ENCODE peak calls at places on chromosomes 5 and 9, in ten cellular contexts. L is endodermal cell; C is tibial artery; F is foreskin keratinocyte; R is colonic mucosa; D is RWPE1; H is HT-29; W is T-helper 22 cell; X is activated CD4-positive, alpha-beta T cell treated with anti-CD3 and anti-CD28 coated beads, Interleukin-2, amount 50 U/mL, for 4 hours; A is SHP77 treated with DMSO at 0.1 percent for 48 hours. J is an unnamed sample.

GRCh38 chr5:173941758-173942401 is 47.1 kb upstream of the C5orf47 start:
- DNase-seq in L (peak), C (no peak), F (no peak), R (no peak), D (no peak), H (no peak), W (no peak), X (no peak), A (no peak), J (no peak)

GRCh38 chr5:67240846-67241245 is 44.2 kb upstream of the CD180 start:
- DNase-seq in L (no peak), C (no peak), F (no peak), R (no peak), D (no peak), H (no peak), W (no peak), X (no peak), A (no peak), J (no peak)

GRCh38 chr5:142871880-142872200 is 101.7 kb downstream of the ARHGAP26 start:
- DNase-seq in L (no peak), C (no peak), F (no peak), R (no peak), D (no peak), H (no peak), W (no peak), X (no peak), A (no peak), J (no peak)

GRCh38 chr5:89904442-89904841 is 505.1 kb downstream of the CETN3 start:
- DNase-seq in L (no peak), C (no peak), F (no peak), R (no peak), D (no peak), H (no peak), W (no peak), X (no peak), A (no peak), J (no peak)

GRCh38 chr5:437281-437771 is 5.7 kb upstream of the EXOC3 start:
- DNase-seq in L (peak), C (peak), F (no peak), R (no peak), D (no peak), H (no peak), W (no peak), X (no peak), A (no peak), J (no peak)

GRCh38 chr5:180652771-180653170 is 3.4 kb upstream of the FLT4 start:
- DNase-seq in L (no peak), C (no peak), F (no peak), R (no peak), D (no peak), H (no peak), W (no peak), X (no peak), A (no peak), J (no peak)

GRCh38 chr9:32918628-32919027 is 82.8 kb downstream of the APTX start:
- DNase-seq in L (peak), C (no peak), F (no peak), R (no peak), D (no peak), H (no peak), W (no peak), X (no peak), A (no peak), J (no peak)

GRCh38 chr5:134005415-134006118 is 792 bp upstream of the VDAC1 start:
- DNase-seq in L (peak), C (peak), F (no peak), R (peak), D (no peak), H (peak), W (no peak), X (no peak), A (no peak), J (no peak)

GRCh38 chr5:82534891-82535395 is 256.8 kb upstream of the RPS23 start:
- DNase-seq in L (no peak), C (no peak), F (no peak), R (no peak), D (no peak), H (no peak), W (no peak), X (no peak), A (no peak), J (no peak)

GRCh38 chr9:131818089-131818488 is 78.2 kb upstream of the RAPGEF1 start:
- DNase-seq in L (no peak), C (no peak), F (no peak), R (no peak), D (no peak), H (no peak), W (no peak), X (no peak), A (no peak), J (no peak)

GRCh38 chr9:91458905-91459304 is 35.3 kb upstream of the NFIL3 start:
- DNase-seq in L (peak), C (no peak), F (no peak), R (no peak), D (no peak), H (no peak), W (no peak), X (no peak), A (no peak), J (no peak)

GRCh38 chr5:79202076-79202475 is 33.9 kb upstream of the JMY start:
- DNase-seq in L (no peak), C (no peak), F (peak), R (no peak), D (peak), H (no peak), W (no peak), X (no peak), A (no peak), J (no peak)

GRCh38 chr5:150142800-150143724 is 12.6 kb downstream of the PDGFRB start:
- DNase-seq in L (peak), C (peak), F (peak), R (peak), D (peak), H (peak), W (no peak), X (no peak), A (no peak), J (no peak)

GRCh38 chr9:124941689-124942561 is 1.0 kb upstream of the GOLGA1 start:
- DNase-seq in L (peak), C (peak), F (no peak), R (peak), D (no peak), H (peak), W (peak), X (peak), A (no peak), J (peak)

GRCh38 chr9:128139621-128140020 is 9.6 kb upstream of the LCN2 start:
- DNase-seq in L (no peak), C (no peak), F (no peak), R (no peak), D (no peak), H (no peak), W (no peak), X (no peak), A (no peak), J (no peak)

GRCh38 chr5:148483750-148484149 is 100.0 kb downstream of the FBXO38 start:
- DNase-seq in L (no peak), C (no peak), F (no peak), R (no peak), D (no peak), H (no peak), W (no peak), X (no peak), A (no peak), J (no peak)

GRCh38 chr9:120924698-120925534 is 1.7 kb downstream of the TRAF1 start:
- DNase-seq in L (peak), C (no peak), F (no peak), R (no peak), D (no peak), H (no peak), W (no peak), X (no peak), A (no peak), J (no peak)

GRCh38 chr9:3477236-3477834 is 48.5 kb downstream of the RFX3 start:
- DNase-seq in L (no peak), C (no peak), F (no peak), R (no peak), D (no peak), H (no peak), W (no peak), X (no peak), A (no peak), J (peak)

GRCh38 chr9:136947955-136948510 is 3.0 kb downstream of the C8G start:
- DNase-seq in L (peak), C (no peak), F (no peak), R (peak), D (peak), H (peak), W (no peak), X (no peak), A (no peak), J (peak)

GRCh38 chr5:176747670-176748072 is 62.7 kb upstream of the UNC5A start:
- DNase-seq in L (peak), C (no peak), F (no peak), R (peak), D (no peak), H (no peak), W (no peak), X (no peak), A (no peak), J (no peak)

GRCh38 chr5:172830275-172830799 is 3.7 kb upstream of the ERGIC1 start:
- DNase-seq in L (no peak), C (no peak), F (no peak), R (no peak), D (no peak), H (no peak), W (no peak), X (no peak), A (no peak), J (no peak)

GRCh38 chr9:129275626-129276247 is 97.7 kb upstream of the IER5L start:
- DNase-seq in L (peak), C (peak), F (peak), R (no peak), D (peak), H (no peak), W (no peak), X (no peak), A (no peak), J (no peak)

GRCh38 chr5:158845941-158846340 is 253.8 kb downstream of the EBF1 start:
- DNase-seq in L (no peak), C (no peak), F (no peak), R (no peak), D (no peak), H (no peak), W (no peak), X (no peak), A (no peak), J (no peak)

GRCh38 chr9:2570615-2571479 is 50.7 kb upstream of the VLDLR start:
- DNase-seq in L (no peak), C (peak), F (no peak), R (peak), D (no peak), H (peak), W (no peak), X (no peak), A (peak), J (peak)

GRCh38 chr9:5629312-5630037 is 568 bp downstream of the RIC1 start:
- DNase-seq in L (peak), C (peak), F (no peak), R (peak), D (peak), H (peak), W (peak), X (peak), A (no peak), J (peak)

GRCh38 chr5:164053123-164053522 is 547.7 kb downstream of the MAT2B start:
- DNase-seq in L (no peak), C (no peak), F (no peak), R (no peak), D (no peak), H (no peak), W (no peak), X (no peak), A (no peak), J (no peak)

GRCh38 chr9:74570879-74571512 is 73.9 kb downstream of the RORB start:
- DNase-seq in L (peak), C (no peak), F (no peak), R (peak), D (peak), H (peak), W (no peak), X (no peak), A (no peak), J (peak)

GRCh38 chr5:149422429-149423286 is 43.6 kb upstream of the IL17B start:
- DNase-seq in L (peak), C (no peak), F (no peak), R (peak), D (no peak), H (no peak), W (no peak), X (no peak), A (peak), J (no peak)

GRCh38 chr9:74172874-74173273 is 324.3 kb upstream of the RORB start:
- DNase-seq in L (no peak), C (no peak), F (no peak), R (no peak), D (no peak), H (no peak), W (no peak), X (no peak), A (no peak), J (peak)

GRCh38 chr5:139646912-139647391 is 1.2 kb upstream of the CXXC5 start:
- DNase-seq in L (peak), C (peak), F (no peak), R (no peak), D (no peak), H (no peak), W (no peak), X (no peak), A (no peak), J (no peak)

GRCh38 chr5:111469905-111470304 is 42.4 kb downstream of the STARD4 start:
- DNase-seq in L (no peak), C (no peak), F (no peak), R (no peak), D (no peak), H (no peak), W (no peak), X (no peak), A (no peak), J (peak)

GRCh38 chr9:130220351-130220750 is 45.2 kb upstream of the HMCN2 start:
- DNase-seq in L (peak), C (no peak), F (no peak), R (no peak), D (no peak), H (no peak), W (no peak), X (no peak), A (no peak), J (no peak)

J was measured in RPMI8226.